ENCODE peak calls at places on chromosomes 2 and 18, in seven cellular contexts. B is ovary; U is GM23248; O is neural progenitor cell; D is effector memory CD4-positive, alpha-beta T cell; I is adipocyte; F is thoracic aorta. N is an unnamed sample. For H3K4me1, the result is how much of the 10 kb centered on the place peaks cover.

GRCh38 chr2:19256239-19256638 is 102.2 kb downstream of the OSR1 start:
- DNase-seq in B (no peak), U (peak), O (no peak), D (no peak), I (peak), F (no peak), N (no peak)

GRCh38 chr2:3595985-3596384 is 1.1 kb downstream of the COLEC11 start:
- DNase-seq in B (peak), U (no peak), O (no peak), D (no peak), I (no peak), F (no peak), N (no peak)

GRCh38 chr2:85589166-85589565 is 4.9 kb downstream of the VAMP5 start:
- DNase-seq in B (peak), U (no peak), O (no peak), D (no peak), I (no peak), F (no peak), N (no peak)

GRCh38 chr2:180130403-180130802 is 123.3 kb upstream of the CWC22 start:
- DNase-seq in B (no peak), U (peak), O (no peak), D (no peak), I (peak), F (no peak), N (no peak)

GRCh38 chr18:48038636-48039035 is 108.2 kb upstream of the SMAD2 start:
- DNase-seq in B (no peak), U (no peak), O (no peak), D (no peak), I (no peak), F (no peak), N (no peak)

GRCh38 chr2:85794038-85794441 is 40.2 kb downstream of the ATOH8 start:
- DNase-seq in B (no peak), U (no peak), O (no peak), D (no peak), I (no peak), F (no peak), N (no peak)

GRCh38 chr2:84749442-84749841 is 131.4 kb downstream of the TRABD2A start:
- DNase-seq in B (no peak), U (peak), O (no peak), D (no peak), I (no peak), F (no peak), N (no peak)

GRCh38 chr2:13558368-13558767 is 841.6 kb downstream of the TRIB2 start:
- DNase-seq in B (no peak), U (peak), O (no peak), D (no peak), I (peak), F (no peak), N (no peak)

GRCh38 chr2:34320056-34320455 is 721.0 kb upstream of the FAM98A start:
- DNase-seq in B (no peak), U (no peak), O (no peak), D (no peak), I (no peak), F (no peak), N (no peak)

GRCh38 chr2:187900023-187900422 is 345.8 kb upstream of the TFPI start:
- DNase-seq in B (no peak), U (peak), O (no peak), D (no peak), I (peak), F (no peak), N (no peak)

GRCh38 chr2:174442546-174443510 is 44.0 kb downstream of the GPR155 start:
- DNase-seq in B (no peak), U (peak), O (peak), D (no peak), I (peak), F (no peak), N (no peak)

GRCh38 chr18:58257461-58257860 is 213.4 kb downstream of the NEDD4L start:
- DNase-seq in B (no peak), U (no peak), O (no peak), D (no peak), I (peak), F (no peak), N (no peak)

GRCh38 chr18:46809145-46809544 is 52.3 kb upstream of the ST8SIA5 start:
- DNase-seq in B (no peak), U (no peak), O (no peak), D (no peak), I (no peak), F (no peak), N (no peak)

GRCh38 chr2:178205853-178206516 is 11.7 kb downstream of the OSBPL6 start:
- DNase-seq in B (no peak), U (peak), O (no peak), D (no peak), I (peak), F (no peak), N (no peak)

GRCh38 chr2:16386431-16386830 is 279.2 kb downstream of the CYRIA start:
- DNase-seq in B (no peak), U (no peak), O (no peak), D (no peak), I (no peak), F (no peak), N (no peak)

GRCh38 chr2:205161156-205161555 is 521.1 kb upstream of the NRP2 start:
- DNase-seq in B (no peak), U (peak), O (no peak), D (no peak), I (no peak), F (no peak), N (no peak)

GRCh38 chr2:170669909-170670308 is 45.2 kb upstream of the SP5 start:
- DNase-seq in B (no peak), U (no peak), O (no peak), D (no peak), I (no peak), F (no peak), N (no peak)

GRCh38 chr2:16284941-16285625 is 344.7 kb downstream of the MYCN start:
- DNase-seq in B (no peak), U (no peak), O (no peak), D (no peak), I (no peak), F (no peak), N (no peak)

GRCh38 chr2:173432049-173432754 is 77.5 kb downstream of the CDCA7 start:
- DNase-seq in B (no peak), U (peak), O (no peak), D (no peak), I (peak), F (no peak), N (no peak)

GRCh38 chr18:9648431-9649163 is 34.2 kb upstream of the PPP4R1 start:
- DNase-seq in B (no peak), U (no peak), O (no peak), D (no peak), I (no peak), F (no peak), N (no peak)

GRCh38 chr18:65093341-65093740 is 657.5 kb upstream of the CDH7 start:
- DNase-seq in B (no peak), U (no peak), O (peak), D (no peak), I (no peak), F (no peak), N (no peak)

GRCh38 chr2:120653026-120653425 is 82.6 kb upstream of the GLI2 start:
- DNase-seq in B (no peak), U (peak), O (no peak), D (no peak), I (peak), F (no peak), N (no peak)

GRCh38 chr18:49459404-49460171 is 857 bp downstream of the DYM start:
- DNase-seq in B (no peak), U (peak), O (peak), D (no peak), I (no peak), F (no peak), N (no peak)

GRCh38 chr18:49461602-49461977 is 1.1 kb upstream of the DYM start:
- DNase-seq in B (no peak), U (no peak), O (no peak), D (no peak), I (no peak), F (no peak), N (no peak)

GRCh38 chr18:49457616-49458015 is 2.8 kb downstream of the DYM start:
- DNase-seq in B (no peak), U (no peak), O (no peak), D (no peak), I (no peak), F (no peak), N (no peak)

GRCh38 chr18:49464718-49465598 is 4.5 kb upstream of the DYM start:
- DNase-seq in B (no peak), U (peak), O (peak), D (no peak), I (no peak), F (no peak), N (no peak)

DNA sequence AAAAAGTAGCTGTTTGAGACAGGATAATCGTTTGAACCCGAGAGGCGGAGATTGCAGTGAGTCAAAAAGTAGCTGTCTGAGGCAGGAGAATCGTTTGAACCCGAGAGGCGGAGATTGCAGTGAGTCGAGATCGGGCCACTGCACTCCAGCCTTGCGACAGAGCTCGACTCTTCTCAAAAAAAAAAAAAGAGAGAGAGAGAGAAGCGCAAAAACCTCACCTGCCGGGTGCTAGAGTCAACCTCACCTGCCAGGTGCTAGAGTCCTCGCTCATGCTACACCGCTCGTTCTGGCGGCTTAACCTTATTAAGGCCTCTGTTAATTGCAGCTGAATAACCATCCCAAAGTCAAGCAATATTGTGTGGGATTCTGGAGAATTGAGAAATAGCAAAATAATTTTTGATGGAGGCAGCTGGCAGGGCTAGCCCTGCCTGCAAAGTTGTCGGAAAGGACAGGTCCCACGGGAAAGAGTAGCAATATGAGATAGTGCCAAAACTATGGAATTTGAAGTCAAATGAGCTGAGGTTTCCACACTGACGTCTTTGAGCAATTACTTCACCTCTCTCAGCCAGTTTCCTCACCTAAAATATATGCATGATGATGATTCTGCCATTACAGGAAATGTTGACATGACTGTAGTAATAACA is 635 bp upstream of the DYM start:
- DNase-seq in B (no peak), U (peak), O (no peak), D (no peak), I (no peak), F (no peak), N (no peak)
- H3K4me3 ChIP-seq in B (peak), U (peak), O (peak), D (peak), I (peak), F (peak), N (peak)

GRCh38 chr18:26709897-26710296 is 155.6 kb downstream of the AQP4 start:
- DNase-seq in B (no peak), U (no peak), O (no peak), D (no peak), I (no peak), F (no peak), N (no peak)
- H3K4me1 ChIP-seq in B (under half), U (under half), O (under half), D (under half), I (under half), F (under half), N (under half)

DNA sequence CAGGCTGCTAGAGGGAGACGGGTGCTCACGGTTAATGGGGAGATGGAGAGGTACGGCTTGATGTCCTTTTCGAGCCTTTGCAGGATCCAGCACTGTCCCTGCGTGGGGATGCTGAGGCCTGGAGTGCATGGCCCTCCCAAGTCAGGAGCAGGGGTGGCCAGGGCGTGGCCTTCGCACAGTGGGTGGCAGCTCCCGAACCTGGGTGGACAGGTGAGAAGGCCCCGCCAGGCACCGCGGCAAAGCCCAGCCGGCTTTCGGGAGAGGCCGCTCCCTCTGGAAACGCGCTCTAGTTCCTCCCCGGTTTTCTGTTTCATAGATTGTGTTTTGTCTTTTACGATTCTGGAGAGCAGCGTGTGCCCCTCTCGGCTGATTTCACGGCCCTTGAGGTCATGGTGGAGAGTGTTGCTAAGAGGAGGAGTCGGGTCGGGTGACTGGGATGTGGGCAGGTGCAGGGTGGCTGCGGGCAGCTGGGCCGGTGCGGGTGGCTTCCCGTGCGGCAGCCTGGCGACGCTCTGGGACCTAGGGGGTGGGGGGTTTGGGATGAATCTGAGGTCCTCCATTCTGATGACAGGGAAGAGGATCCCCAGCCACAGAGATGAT is 39.4 kb downstream of the CTDP1 start:
- DNase-seq in B (no peak), U (no peak), O (no peak), D (no peak), I (no peak), F (no peak), N (no peak)
- H3K4me3 ChIP-seq in B (no peak), U (no peak), O (no peak), D (no peak), I (no peak), F (no peak), N (no peak)

DNA sequence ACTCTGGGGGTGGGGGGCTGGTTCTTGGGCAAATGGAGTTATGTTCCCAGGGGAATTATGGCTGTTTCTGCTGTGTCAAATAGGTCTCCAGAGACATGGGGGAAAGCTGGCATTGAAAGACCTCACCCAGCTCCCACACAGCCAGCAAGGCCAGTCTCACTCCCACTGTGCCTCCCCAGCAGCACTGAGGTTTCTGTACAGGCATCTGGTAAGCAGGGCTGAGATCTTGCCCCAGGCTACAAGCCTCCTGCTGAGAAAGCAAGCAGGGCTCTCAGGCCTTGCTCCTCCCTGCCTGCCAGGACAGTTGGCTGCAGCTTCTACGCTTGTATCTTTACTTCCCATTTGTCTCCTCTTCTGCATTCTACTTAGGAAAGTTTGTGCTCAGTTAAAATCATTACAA is 50.5 kb upstream of the FHOD3 start:
- DNase-seq in B (no peak), U (peak), O (no peak), D (no peak), I (peak), F (no peak), N (no peak)
- H3K4me1 ChIP-seq in B (under half), U (under half), O (under half), D (under half), I (under half), F (under half), N (under half)

DNA sequence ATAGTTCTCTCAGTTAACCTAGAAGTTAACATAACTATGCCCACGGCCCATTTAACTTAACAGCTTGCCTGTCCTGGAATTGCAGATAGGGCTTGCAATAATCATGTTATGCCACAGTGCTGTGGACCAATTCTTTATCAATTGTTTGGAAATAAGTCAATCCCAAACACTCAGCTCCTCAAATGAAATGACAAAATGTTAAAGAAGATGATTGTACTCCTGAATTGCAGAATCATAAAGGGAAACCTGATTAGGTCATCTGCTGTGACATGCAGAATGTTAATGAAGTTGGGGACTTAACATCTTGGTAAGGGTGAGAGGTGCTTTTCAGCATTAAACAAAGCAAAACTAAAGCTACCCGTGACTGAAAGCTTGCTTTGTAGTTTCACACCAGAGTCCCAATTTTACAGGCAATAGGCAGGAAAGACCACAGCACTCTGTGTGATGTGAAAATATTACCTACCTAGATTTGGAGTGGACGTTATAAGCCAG is 363.9 kb downstream of the GPD2 start:
- DNase-seq in B (no peak), U (no peak), O (peak), D (no peak), I (no peak), F (no peak), N (no peak)
- H3K4me3 ChIP-seq in B (no peak), U (no peak), O (no peak), D (no peak), I (no peak), F (no peak), N (no peak)

DNA sequence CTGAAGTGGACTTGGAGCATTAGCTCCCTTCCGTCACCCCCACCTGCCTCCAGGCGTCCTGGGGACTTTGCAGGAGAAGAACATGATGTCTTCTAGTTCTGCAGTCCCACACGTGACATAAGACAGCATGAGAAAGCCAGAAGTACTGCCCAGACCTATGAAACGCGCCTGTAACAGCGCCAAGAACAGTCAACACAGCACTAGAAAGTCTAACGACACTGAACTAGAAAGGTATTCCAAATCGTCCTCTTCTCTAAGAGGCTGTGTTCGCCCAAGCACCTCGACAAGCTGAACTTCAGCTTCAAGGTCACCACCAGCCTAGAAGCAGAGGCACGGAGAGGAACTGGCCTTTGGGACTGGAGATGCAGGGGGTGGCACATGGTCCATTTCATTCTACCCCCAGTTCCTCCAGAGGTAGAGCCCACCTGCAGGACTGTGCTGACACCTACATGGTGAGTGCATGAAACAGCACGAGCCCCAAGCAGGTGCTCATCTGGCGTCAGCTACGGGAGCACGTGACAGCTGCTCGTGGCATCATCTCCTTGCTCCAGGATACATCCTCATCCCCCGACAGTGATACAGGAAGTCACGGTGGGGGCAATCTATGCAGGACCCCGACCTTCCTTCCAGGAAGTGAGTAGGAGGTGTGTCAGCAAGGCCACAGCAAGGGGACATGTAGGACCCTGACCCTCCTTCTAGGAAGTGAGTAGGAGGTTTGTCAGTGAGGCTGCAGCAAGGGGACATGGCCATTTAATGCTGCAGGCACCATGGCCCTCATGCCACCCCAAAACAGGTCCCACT is 3.7 kb downstream of the HDAC4 start:
- DNase-seq in B (no peak), U (no peak), O (no peak), D (no peak), I (no peak), F (no peak), N (no peak)
- H3K4me1 ChIP-seq in B (under half), U (under half), O (under half), D (under half), I (under half), F (under half), N (under half)

GRCh38 chr2:9813312-9814128 is 29.8 kb upstream of the TAF1B start:
- DNase-seq in B (peak), U (peak), O (peak), D (peak), I (peak), F (peak), N (peak)
- H3K4me3 ChIP-seq in B (no peak), U (peak), O (no peak), D (no peak), I (peak), F (peak), N (no peak)

GRCh38 chr18:12996661-12997292 is 5.6 kb downstream of the CEP192 start:
- DNase-seq in B (no peak), U (no peak), O (no peak), D (no peak), I (no peak), F (no peak), N (no peak)
- H3K4me1 ChIP-seq in B (under half), U (under half), O (under half), D (under half), I (under half), F (under half), N (under half)

N was measured in vagina.